ENCODE peak calls at places on chromosomes 16 and 17, in nine cellular contexts. K is tibial nerve, F is thoracic aorta, O is Caco-2, J is skeletal muscle cell, R is heart left ventricle, Y is tibial artery, N is fibroblast of mammary gland, H is H7. B is an unnamed sample.

GRCh38 chr16:30820952-30821421 is 34.0 kb upstream of the ZNF629 start:
- DNase-seq in J (no peak), F (no peak), Y (no peak), R (no peak), O (no peak), K (no peak), N (no peak), H (peak; percentile 43), B (no peak)

GRCh38 chr17:79833744-79834574 is 5.3 kb downstream of the CBX4 start:
- DNase-seq in N (no peak), O (no peak), H (peak; percentile 79), F (no peak), R (no peak), K (no peak), J (no peak), Y (no peak), B (no peak)

GRCh38 chr17:61499632-61500031 is 47.4 kb downstream of the TBX4 start:
- DNase-seq in R (no peak), F (no peak), Y (no peak), J (no peak), H (no peak), K (no peak), N (no peak), O (no peak), B (no peak)

GRCh38 chr17:9468532-9468931 is 107.1 kb downstream of the STX8 start:
- DNase-seq in H (no peak), O (no peak), F (no peak), N (no peak), R (no peak), K (no peak), J (no peak), Y (no peak), B (no peak)

GRCh38 chr17:39045948-39046679 is 78.9 kb upstream of the FBXO47 start:
- DNase-seq in J (no peak), O (no peak), Y (no peak), F (no peak), K (no peak), R (no peak), N (no peak), H (peak; percentile 41), B (no peak)

GRCh38 chr17:40122466-40122943 is 734 bp downstream of the MSL1 start:
- DNase-seq in H (peak; percentile 92), Y (peak; percentile 81), N (no peak), O (peak; percentile 57), R (peak; percentile 77), F (no peak), K (no peak), J (no peak), B (peak; percentile 70)

GRCh38 chr17:882827-883585 is 96.6 kb downstream of the NXN start:
- DNase-seq in N (peak; percentile 75), H (no peak), K (peak; percentile 56), Y (peak; percentile 89), J (peak; percentile 71), O (no peak), F (no peak), R (peak; percentile 69), B (peak; percentile 88)

GRCh38 chr16:56424404-56424765 is 960 bp downstream of the AMFR start:
- DNase-seq in K (no peak), H (no peak), J (no peak), F (no peak), R (no peak), O (no peak), Y (no peak), N (peak; percentile 14), B (peak; percentile 61)

GRCh38 chr17:72588961-72589360 is 468.1 kb downstream of the SOX9 start:
- DNase-seq in H (no peak), F (no peak), K (no peak), J (no peak), O (peak; percentile 75), Y (no peak), R (no peak), N (peak; percentile 23), B (no peak)

GRCh38 chr16:66568355-66568754 is 2.1 kb downstream of the CMTM1 start:
- DNase-seq in R (no peak), H (no peak), F (no peak), K (no peak), N (peak; percentile 24), J (no peak), O (no peak), Y (no peak), B (no peak)

GRCh38 chr17:40487371-40488020 is 13.9 kb downstream of the TNS4 start:
- DNase-seq in Y (no peak), K (no peak), N (no peak), F (no peak), J (no peak), H (no peak), O (no peak), R (peak; percentile 33), B (no peak)

GRCh38 chr16:66250686-66251405 is 115.6 kb upstream of the CDH5 start:
- DNase-seq in H (no peak), O (no peak), F (no peak), N (peak; percentile 84), R (no peak), Y (peak; percentile 88), K (peak; percentile 80), J (peak; percentile 52), B (peak; percentile 42)

GRCh38 chr16:88769617-88770458 is 15.2 kb downstream of the PIEZO1 start:
- DNase-seq in O (peak; percentile 73), Y (no peak), N (no peak), K (no peak), R (no peak), J (no peak), F (no peak), H (peak; percentile 98), B (peak; percentile 93)

GRCh38 chr16:23434380-23434779 is 18.6 kb downstream of the COG7 start:
- DNase-seq in F (no peak), K (no peak), O (no peak), H (peak; percentile 66), J (peak; percentile 26), N (peak; percentile 80), R (no peak), Y (no peak), B (peak; percentile 70)

DNA sequence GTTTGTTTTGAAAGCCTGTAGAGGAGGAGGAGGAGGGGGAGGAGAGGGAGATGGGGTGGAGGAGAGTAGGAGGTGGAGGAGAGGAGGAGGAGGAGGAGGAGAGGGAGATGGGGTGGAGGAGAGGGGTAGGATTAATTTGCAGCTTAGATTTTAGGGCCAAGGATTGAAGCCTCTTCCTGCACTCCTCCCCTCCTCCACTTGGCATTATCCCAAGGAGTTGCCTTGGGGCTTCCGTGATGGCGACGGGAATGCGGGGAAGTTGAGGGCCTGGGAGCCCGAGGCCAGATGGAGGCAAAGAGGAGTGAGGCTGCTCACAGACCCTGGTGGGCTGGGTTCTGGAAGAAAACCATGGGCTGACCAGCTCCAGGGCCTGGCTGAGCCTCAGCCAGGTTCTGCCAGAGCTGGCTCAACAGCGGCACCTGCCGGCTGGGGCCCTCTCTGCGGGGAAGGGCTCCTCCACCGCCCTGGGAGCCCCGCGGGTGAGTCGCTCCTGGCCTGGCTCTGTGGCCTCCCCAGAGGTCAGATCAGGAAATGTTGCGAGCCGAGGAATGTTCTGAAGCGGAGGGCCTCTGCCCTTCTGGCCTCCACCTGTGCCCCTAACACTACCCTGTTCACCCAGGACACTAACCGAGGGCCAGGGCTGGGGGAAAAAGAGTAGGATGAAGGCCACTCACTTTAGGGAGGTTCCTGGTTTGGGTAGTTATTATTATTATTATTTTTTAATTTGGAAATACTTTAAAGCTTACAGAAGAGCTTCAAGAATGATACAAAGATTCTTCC is 23.9 kb upstream of the FMNL1 start:
- DNase-seq in F (peak; percentile 60), H (peak; percentile 95), Y (peak; percentile 93), N (peak; percentile 83), O (peak; percentile 96), J (peak; percentile 20), K (peak; percentile 80), R (peak; percentile 97), B (peak; percentile 96)
- H3K4me3 ChIP-seq in F (peak overlapping the region; percentile 18), H (no peak overlapping the region), Y (no peak overlapping the region), N (no peak overlapping the region), O (no peak overlapping the region), J (no peak overlapping the region), K (no peak overlapping the region), R (no peak overlapping the region), B (no peak overlapping the region)

GRCh38 chr17:50371526-50371925 is 1.5 kb downstream of the MRPL27 start:
- DNase-seq in R (no peak), F (no peak), K (no peak), H (no peak), O (no peak), N (no peak), J (no peak), Y (no peak), B (no peak)
- H3K4me3 ChIP-seq in R (no peak overlapping the region), F (no peak overlapping the region), K (no peak overlapping the region), H (no peak overlapping the region), O (peak overlapping the region; percentile 52), N (peak overlapping the region; percentile 99), J (no peak overlapping the region), Y (no peak overlapping the region), B (no peak overlapping the region)

DNA sequence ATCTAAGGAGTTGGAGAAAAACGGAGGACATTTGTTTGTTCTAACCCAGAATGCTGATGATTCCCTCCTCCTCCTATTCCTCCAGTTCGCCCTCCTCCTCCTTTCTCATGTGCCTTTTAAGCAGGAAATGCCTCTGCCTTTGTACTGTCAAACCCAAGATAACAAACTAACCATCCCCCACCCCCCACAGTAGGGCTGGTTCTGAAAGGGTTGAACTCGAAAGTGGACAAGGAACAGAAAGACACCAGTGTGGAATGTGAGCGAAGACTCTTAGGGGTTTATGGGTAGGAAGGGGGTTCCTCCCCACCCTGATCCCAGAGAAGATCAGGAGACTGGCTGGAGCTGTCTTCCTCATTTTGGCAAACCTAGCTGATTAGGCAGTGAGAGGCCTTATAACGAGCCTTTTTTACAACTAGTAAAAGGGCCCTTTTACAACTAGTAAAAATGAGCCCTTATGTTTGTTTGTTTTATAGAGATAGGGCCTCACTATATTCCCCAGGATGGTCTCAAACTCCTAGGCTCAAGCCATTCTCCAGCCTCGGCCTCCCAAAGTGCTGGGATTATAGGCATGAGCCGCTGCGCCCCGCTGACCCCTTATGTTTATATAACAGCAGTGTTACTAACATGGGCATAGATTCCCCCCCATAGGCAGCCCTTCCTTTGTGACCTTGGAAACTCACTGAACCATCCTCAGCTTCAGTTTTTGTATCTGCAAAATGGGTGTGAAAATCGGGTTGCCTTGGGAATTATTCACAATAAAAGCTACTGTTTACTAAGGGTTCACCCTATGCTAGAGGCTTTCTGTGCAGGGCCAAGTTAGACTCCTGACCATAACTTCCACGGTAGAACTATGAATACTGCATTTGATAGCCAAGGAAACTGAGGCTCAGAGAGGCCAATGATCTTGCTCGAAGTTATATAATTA is 1.1 kb downstream of the CHD9 start:
- DNase-seq in R (peak; percentile 64), H (peak; percentile 65), N (peak; percentile 78), J (peak; percentile 41), F (no peak), K (no peak), O (peak; percentile 81), Y (no peak), B (peak; percentile 95)
- H3K4me3 ChIP-seq in R (peak overlapping the region; percentile 83), H (peak overlapping the region; percentile 72), N (peak overlapping the region; percentile 72), J (peak overlapping the region; percentile 71), F (peak overlapping the region; percentile 81), K (peak overlapping the region; percentile 77), O (peak overlapping the region; percentile 77), Y (peak overlapping the region; percentile 59), B (no peak overlapping the region)

DNA sequence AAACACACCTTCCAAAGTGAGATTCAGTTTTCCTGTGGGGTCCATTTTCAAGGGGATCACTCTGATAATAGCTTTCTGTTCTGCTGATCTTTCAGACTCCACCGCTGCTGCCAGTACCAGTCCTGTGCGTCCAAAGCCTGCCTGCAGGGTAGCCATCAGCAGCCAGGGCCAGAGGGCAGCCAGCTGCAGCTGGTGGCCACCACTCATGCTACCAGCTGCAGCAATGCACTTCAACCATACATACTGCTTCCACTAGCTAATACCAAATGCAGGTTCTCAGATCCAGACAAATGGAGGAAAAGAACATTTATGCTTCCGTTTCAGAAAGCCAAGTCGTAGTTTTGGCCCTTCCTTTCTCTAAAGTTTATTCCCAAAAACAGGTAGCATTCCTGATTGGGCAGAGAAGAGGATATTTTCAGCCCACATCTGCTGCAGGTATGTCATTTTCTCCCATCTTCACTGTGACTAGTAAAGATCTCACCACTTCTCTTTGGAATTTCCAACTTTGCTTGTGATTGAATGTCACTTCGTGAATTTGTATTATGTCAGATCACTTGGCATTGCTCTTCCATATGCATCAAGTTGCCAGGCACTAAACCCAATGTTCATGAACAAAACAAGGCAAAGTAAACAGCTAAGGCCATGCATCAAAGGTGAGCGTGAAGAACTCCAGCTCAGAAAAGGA is 1.8 kb downstream of the RNF43 start:
- DNase-seq in Y (no peak), J (no peak), N (no peak), K (no peak), R (peak; percentile 59), F (no peak), O (peak; percentile 72), H (peak; percentile 13), B (peak; percentile 20)
- H3K4me3 ChIP-seq in Y (no peak overlapping the region), J (no peak overlapping the region), N (no peak overlapping the region), K (no peak overlapping the region), R (no peak overlapping the region), F (no peak overlapping the region), O (peak overlapping the region; percentile 70), H (no peak overlapping the region), B (no peak overlapping the region)

B was measured in mesendoderm.